ENCODE peak calls at places on chromosome 14, in ten cellular contexts. W is fibroblast of lung; S is left ventricle myocardium inferior; C is WERI-Rb-1; F is AG09309; Z is SK-N-SH; J is progenitor cell of endocrine pancreas; T is heart right ventricle; P is CD8-positive, alpha-beta T cell; U is GM13976. Y is an unnamed sample.

GRCh38 chr14:61620130-61620946 is 75.0 kb upstream of the HIF1A start:
- DNase-seq in W (peak; percentile 96), S (no peak), C (no peak), F (peak; percentile 98), Z (no peak), J (no peak), T (no peak), P (no peak), U (no peak), Y (no peak)

GRCh38 chr14:94045101-94045500 is 19.0 kb downstream of the OTUB2 start:
- DNase-seq in W (no peak), S (no peak), C (no peak), F (no peak), Z (no peak), J (no peak), T (no peak), P (no peak), U (no peak), Y (no peak)

GRCh38 chr14:91893659-91894058 is 26.3 kb upstream of the TC2N start:
- DNase-seq in W (no peak), S (no peak), C (no peak), F (no peak), Z (no peak), J (no peak), T (no peak), P (no peak), U (no peak), Y (peak; percentile 67)

GRCh38 chr14:76768201-76768656 is 7.0 kb downstream of the VASH1 start:
- DNase-seq in W (no peak), S (peak; percentile 73), C (no peak), F (no peak), Z (peak; percentile 76), J (no peak), T (peak; percentile 89), P (peak; percentile 28), U (peak; percentile 85), Y (peak; percentile 98)

GRCh38 chr14:51157012-51157411 is 62.1 kb upstream of the TRIM9 start:
- DNase-seq in W (no peak), S (no peak), C (no peak), F (no peak), Z (peak; percentile 25), J (no peak), T (no peak), P (no peak), U (peak; percentile 29), Y (no peak)

GRCh38 chr14:101182476-101182875 is 279.0 kb upstream of the RTL1 start:
- DNase-seq in W (no peak), S (no peak), C (no peak), F (no peak), Z (peak; percentile 7), J (no peak), T (no peak), P (no peak), U (no peak), Y (no peak)

GRCh38 chr14:54565236-54566151 is 1.4 kb upstream of the SAMD4A start:
- DNase-seq in W (peak; percentile 90), S (peak; percentile 96), C (peak; percentile 89), F (peak; percentile 73), Z (peak; percentile 91), J (peak; percentile 81), T (peak; percentile 96), P (peak; percentile 61), U (peak; percentile 87), Y (peak; percentile 74)

GRCh38 chr14:104826858-104827172 is 25.9 kb downstream of the ZBTB42 start:
- DNase-seq in W (no peak), S (no peak), C (no peak), F (no peak), Z (no peak), J (no peak), T (no peak), P (no peak), U (peak; percentile 39), Y (no peak)

GRCh38 chr14:20988717-20989116 is 1.1 kb upstream of the METTL17 start:
- DNase-seq in W (no peak), S (no peak), C (no peak), F (no peak), Z (no peak), J (no peak), T (no peak), P (no peak), U (no peak), Y (no peak)

GRCh38 chr14:20986811-20987210 is 3.0 kb upstream of the METTL17 start:
- DNase-seq in W (peak; percentile 97), S (no peak), C (no peak), F (peak; percentile 88), Z (no peak), J (no peak), T (peak; percentile 22), P (no peak), U (no peak), Y (no peak)

GRCh38 chr14:20989464-20989786 is 355 bp upstream of the METTL17 start:
- DNase-seq in W (no peak), S (no peak), C (no peak), F (no peak), Z (no peak), J (no peak), T (no peak), P (no peak), U (no peak), Y (no peak)

DNA sequence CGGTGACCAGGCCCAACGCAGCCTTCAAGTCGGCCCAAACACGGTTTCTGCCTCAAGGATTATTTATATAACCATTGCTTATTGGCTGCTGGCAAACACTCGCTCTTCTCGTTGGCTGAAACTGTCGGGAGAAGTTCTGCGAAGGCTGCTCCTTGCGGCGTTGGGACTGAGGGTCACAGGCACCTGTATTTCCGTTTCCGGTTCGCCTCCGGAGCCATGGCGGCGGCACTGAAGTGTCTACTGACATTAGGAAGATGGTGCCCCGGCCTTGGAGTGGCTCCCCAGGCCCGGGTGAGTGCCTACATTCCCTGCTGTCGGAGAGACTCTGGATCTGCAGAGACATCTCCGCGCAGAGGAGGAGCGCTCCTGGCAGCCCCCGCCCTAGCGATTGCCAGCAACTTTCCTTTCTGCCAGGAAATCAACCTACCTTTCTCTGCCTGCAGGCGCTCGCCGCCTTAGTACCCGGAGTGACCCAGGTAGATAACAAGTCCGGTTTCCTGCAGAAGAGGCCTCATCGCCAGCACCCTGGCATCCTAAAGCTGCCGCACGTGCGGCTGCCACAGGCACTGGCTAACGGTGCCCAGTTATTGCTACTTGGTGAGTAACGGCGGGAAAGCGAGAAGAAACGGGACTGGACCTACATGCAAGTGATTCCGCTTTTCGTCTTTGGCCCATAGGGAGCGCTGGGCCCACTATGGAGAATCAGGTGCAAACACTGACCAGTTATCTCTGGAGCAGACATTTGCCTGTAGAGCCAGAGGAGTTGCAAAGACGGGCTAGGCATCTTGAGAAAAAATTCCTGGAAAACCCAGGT is at the start of gene METTL17:
- DNase-seq in W (peak; percentile 98), S (peak; percentile 88), C (peak; percentile 94), F (peak; percentile 95), Z (peak; percentile 85), J (peak; percentile 67), T (peak; percentile 93), P (peak; percentile 72), U (peak; percentile 92), Y (peak; percentile 79)
- TF ChIP-seq CTCF in W (peak; percentile 34), S (peak; percentile 25), C (peak; percentile 64), F (peak; percentile 47), Z (peak; percentile 50), J (peak; percentile 49), T (peak; percentile 36), P (peak; percentile 28), U (no peak), Y (peak; percentile 39)

GRCh38 chr14:106083082-106083481 is 556.7 kb downstream of the TMEM121 start:
- DNase-seq in W (no peak), S (no peak), C (no peak), F (no peak), Z (no peak), J (no peak), T (no peak), P (no peak), U (no peak), Y (no peak)

DNA sequence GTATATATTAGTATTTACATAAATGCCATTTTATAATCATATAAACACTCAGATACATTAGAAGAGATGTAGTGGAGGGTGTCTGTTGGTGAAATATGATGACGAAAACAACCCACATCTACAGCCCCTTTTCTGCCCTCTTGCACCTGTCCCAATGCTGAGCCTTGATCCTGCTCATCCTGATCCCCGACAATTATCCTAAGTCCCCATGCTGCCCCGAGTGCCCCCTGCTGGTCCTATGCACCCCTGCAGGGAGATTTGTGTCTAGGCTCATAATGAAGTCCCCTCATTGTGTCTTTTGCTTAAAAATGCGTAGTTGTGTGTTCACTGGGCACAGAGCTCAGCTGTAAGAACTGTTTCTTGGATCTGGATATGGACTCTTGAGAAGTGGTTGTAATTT is 554.5 kb downstream of the TMEM121 start:
- DNase-seq in W (no peak), S (no peak), C (no peak), F (no peak), Z (no peak), J (no peak), T (no peak), P (no peak), U (no peak), Y (no peak)
- TF ChIP-seq CTCF in W (no peak), S (no peak), C (no peak), F (no peak), Z (no peak), J (no peak), T (no peak), P (no peak), U (no peak), Y (no peak)

GRCh38 chr14:99806040-99806439 is 12.8 kb downstream of the EML1 start:
- DNase-seq in W (no peak), S (no peak), C (no peak), F (no peak), Z (no peak), J (no peak), T (no peak), P (no peak), U (no peak), Y (no peak)

GRCh38 chr14:99808133-99808505 is 14.9 kb downstream of the EML1 start:
- DNase-seq in W (no peak), S (no peak), C (no peak), F (no peak), Z (no peak), J (no peak), T (no peak), P (no peak), U (no peak), Y (no peak)

GRCh38 chr14:99808515-99808914 is 15.3 kb downstream of the EML1 start:
- DNase-seq in W (no peak), S (no peak), C (no peak), F (no peak), Z (no peak), J (no peak), T (no peak), P (no peak), U (no peak), Y (no peak)

GRCh38 chr14:99806841-99807240 is 13.6 kb downstream of the EML1 start:
- DNase-seq in W (no peak), S (no peak), C (no peak), F (no peak), Z (no peak), J (no peak), T (no peak), P (no peak), U (no peak), Y (no peak)

DNA sequence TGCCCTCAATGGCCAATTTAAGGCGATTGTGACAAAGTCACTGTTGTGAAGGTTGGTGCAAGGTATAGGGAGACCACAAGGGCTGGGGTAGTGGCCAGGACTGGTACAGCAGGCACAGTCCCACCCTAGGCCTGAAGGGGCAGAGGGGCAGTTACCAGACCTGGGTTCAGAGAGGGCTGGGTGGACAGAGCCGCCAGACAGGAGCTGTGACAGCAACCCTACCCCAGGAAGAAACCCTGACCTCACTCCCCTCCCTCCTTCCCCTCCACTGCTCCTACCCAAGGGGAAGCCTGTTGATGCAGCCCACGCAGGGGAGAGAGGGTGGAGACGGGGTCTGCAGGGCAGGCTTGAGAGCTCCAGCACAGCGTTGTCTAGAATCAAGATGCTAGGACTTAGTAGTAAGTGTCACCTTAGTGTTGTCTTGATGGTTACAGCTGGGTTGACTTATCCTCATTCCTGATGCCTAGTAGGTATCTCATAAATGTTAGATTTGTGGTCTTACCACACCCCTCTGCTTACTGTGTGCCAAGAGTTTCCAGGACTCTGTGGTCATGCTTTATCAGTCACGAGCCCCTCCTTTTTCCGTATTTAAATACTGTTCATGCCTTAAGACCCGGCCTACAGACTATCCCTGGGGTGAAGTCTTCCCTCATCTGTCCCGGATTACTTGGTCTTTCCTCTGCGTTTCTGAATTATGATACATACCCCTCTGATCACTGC is 14.4 kb downstream of the EML1 start:
- DNase-seq in W (peak; percentile 66), S (no peak), C (no peak), F (peak; percentile 80), Z (no peak), J (no peak), T (no peak), P (no peak), U (no peak), Y (no peak)
- TF ChIP-seq CTCF in W (no peak), S (no peak), C (peak; percentile 38), F (peak; percentile 19), Z (peak; percentile 11), J (peak; percentile 27), T (no peak), P (no peak), U (no peak), Y (no peak)

DNA sequence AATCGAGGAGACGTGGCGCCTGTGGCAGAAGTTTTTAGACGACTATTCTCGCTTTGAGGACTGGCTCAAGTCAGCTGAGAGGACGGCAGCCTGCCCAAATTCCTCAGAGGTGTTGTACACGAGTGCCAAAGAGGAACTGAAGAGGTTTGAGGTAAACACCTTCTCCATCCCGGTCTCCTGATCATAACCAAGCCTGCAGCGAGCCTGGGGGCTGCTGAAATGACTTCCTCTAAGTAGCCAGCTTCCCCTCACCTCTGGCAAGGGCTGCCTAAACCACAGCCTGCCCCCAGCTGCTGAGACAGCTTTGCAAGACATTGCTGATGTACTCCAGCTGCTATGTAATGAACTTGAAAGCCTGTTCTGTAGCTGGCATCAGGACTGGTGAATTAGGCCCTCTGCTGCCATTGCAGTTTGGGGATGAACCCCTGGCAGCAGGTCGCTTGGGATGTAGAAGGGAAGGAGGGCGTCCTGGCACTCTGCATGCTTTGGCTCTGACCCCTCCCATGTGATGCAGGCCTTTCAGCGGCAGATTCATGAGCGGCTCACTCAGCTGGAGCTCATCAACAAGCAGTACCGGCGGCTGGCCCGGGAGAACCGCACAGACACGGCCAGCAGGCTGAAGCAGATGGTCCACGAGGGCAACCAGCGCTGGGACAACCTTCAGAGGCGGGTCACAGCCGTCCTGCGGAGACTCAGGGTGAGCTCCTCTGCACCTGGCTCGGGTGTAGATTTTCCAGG is 84.6 kb downstream of the ESR2 start:
- DNase-seq in W (peak; percentile 23), S (peak; percentile 64), C (peak; percentile 73), F (no peak), Z (no peak), J (no peak), T (peak; percentile 54), P (no peak), U (peak; percentile 43), Y (no peak)
- TF ChIP-seq CTCF in W (no peak), S (no peak), C (no peak), F (no peak), Z (no peak), J (no peak), T (no peak), P (no peak), U (no peak), Y (no peak)

Y was measured in CD14-positive monocyte.